ENCODE peak calls at places on chromosome 21, in five cellular contexts. D is heart right ventricle, Y is type B pancreatic cell, N is endodermal cell, K is nephron progenitor cell. M is an unnamed sample.

GRCh38 chr21:39441502-39442475 is 3.8 kb downstream of the LCA5L start:
- DNase-seq in K (peak), D (no peak), Y (no peak), N (peak), M (peak)

GRCh38 chr21:37829447-37829846 is 86.8 kb downstream of the KCNJ6 start:
- DNase-seq in D (no peak), K (no peak), N (no peak), Y (no peak), M (no peak)

GRCh38 chr21:34035619-34036354 is 37.6 kb upstream of the MRPS6 start:
- DNase-seq in D (no peak), Y (no peak), N (no peak), K (no peak), M (no peak)

GRCh38 chr21:33855190-33855589 is 60.4 kb downstream of the ATP5PO start:
- DNase-seq in Y (no peak), N (peak), K (no peak), D (no peak), M (no peak)

GRCh38 chr21:32392880-32393676 is at the start of gene URB1:
- DNase-seq in N (peak), D (peak), Y (peak), K (peak), M (peak)

GRCh38 chr21:30642564-30642963 is at the start of gene KRTAP20-3:
- DNase-seq in N (no peak), K (no peak), D (no peak), Y (no peak), M (no peak)

GRCh38 chr21:34351786-34352241 is 12.0 kb upstream of the KCNE2 start:
- DNase-seq in N (peak), Y (no peak), D (peak), K (peak), M (peak)

GRCh38 chr21:27423073-27423472 is 456.2 kb upstream of the ADAMTS5 start:
- DNase-seq in D (peak), N (no peak), Y (no peak), K (no peak), M (no peak)

GRCh38 chr21:14630556-14631069 is 84.5 kb upstream of the SAMSN1 start:
- DNase-seq in Y (no peak), D (no peak), K (no peak), N (no peak), M (no peak)

GRCh38 chr21:37783016-37783415 is 133.2 kb downstream of the KCNJ6 start:
- DNase-seq in N (peak), Y (no peak), D (no peak), K (no peak), M (no peak)

GRCh38 chr21:46153259-46154154 is 1.9 kb downstream of the FTCD start:
- DNase-seq in D (peak), N (peak), K (peak), Y (peak), M (peak)

GRCh38 chr21:16741228-16741665 is 771.6 kb upstream of the CXADR start:
- DNase-seq in N (no peak), D (peak), K (no peak), Y (no peak), M (no peak)

GRCh38 chr21:23887709-23888303 is 1719.5 kb downstream of the MRPL39 start:
- DNase-seq in K (no peak), D (no peak), Y (no peak), N (no peak), M (no peak)

GRCh38 chr21:37866027-37866426 is 50.2 kb downstream of the KCNJ6 start:
- DNase-seq in N (peak), K (no peak), Y (no peak), D (no peak), M (no peak)

GRCh38 chr21:41659791-41660560 is 106.9 kb downstream of the RIPK4 start:
- DNase-seq in Y (no peak), D (no peak), K (peak), N (no peak), M (no peak)
- TF ChIP-seq CTCF in Y (peak), D (no peak), K (no peak), N (no peak), M (no peak)

DNA sequence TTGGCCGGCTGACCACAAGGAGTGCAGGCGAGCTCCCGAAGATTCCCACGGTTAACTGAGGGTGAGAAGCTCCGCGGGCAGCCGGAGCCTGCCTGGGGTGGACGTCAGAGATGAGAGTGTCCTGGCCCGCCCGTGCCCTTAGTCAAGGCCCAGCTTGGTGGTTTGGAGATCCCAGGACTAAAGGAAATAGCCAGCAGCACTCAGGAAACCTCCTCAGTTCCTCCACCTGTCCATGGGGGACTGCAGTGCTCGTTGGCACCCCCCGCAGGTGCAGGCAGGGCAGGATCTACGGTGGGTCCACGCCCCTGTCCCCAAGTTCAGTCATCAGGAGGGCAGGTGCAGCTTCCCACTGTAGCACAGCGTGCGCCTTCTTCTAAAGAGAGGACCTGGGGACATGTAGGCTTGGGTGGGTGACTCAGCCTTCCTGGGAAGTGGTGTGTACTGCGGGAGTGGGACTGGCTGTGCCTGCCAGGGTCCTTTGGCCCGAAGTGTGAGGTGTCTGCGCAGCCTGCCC is 32.5 kb downstream of the SLX9 start:
- DNase-seq in D (no peak), K (no peak), N (peak), Y (no peak), M (no peak)
- TF ChIP-seq CTCF in D (no peak), K (no peak), N (peak), Y (no peak), M (no peak)

GRCh38 chr21:29334717-29335428 is 36.2 kb downstream of the BACH1 start:
- DNase-seq in Y (no peak), N (no peak), K (no peak), D (no peak), M (no peak)
- TF ChIP-seq CTCF in Y (no peak), N (peak), K (no peak), D (no peak), M (no peak)

GRCh38 chr21:20443558-20444155 is 554.6 kb upstream of the NCAM2 start:
- DNase-seq in D (no peak), K (peak), N (peak), Y (no peak), M (no peak)
- TF ChIP-seq CTCF in D (peak), K (peak), N (peak), Y (peak), M (peak)

M was measured in glutamatergic neuron.